ENCODE peak calls at places on chromosome 1, in seven cellular contexts. V, Y, C, L, J, I and D are unnamed samples.

GRCh38 chr1:29679316-29679715 is 443.0 kb downstream of the PTPRU start:
- DNase-seq in V (no peak), Y (no peak), C (no peak), L (no peak), J (no peak), I (no peak), D (no peak)

GRCh38 chr1:48469616-48470500 is 2.1 kb downstream of the SPATA6 start:
- DNase-seq in V (peak; percentile 70), Y (no peak), C (no peak), L (peak; percentile 74), J (peak; percentile 50), I (no peak), D (no peak)

GRCh38 chr1:29736582-29737188 is 500.4 kb downstream of the PTPRU start:
- DNase-seq in V (no peak), Y (no peak), C (peak; percentile 31), L (peak; percentile 60), J (no peak), I (peak; percentile 82), D (peak; percentile 18)

GRCh38 chr1:168520832-168521231 is 23.0 kb downstream of the XCL2 start:
- DNase-seq in V (no peak), Y (no peak), C (no peak), L (no peak), J (no peak), I (no peak), D (no peak)

GRCh38 chr1:54413295-54413694 is 7.1 kb upstream of the SSBP3 start:
- DNase-seq in V (peak; percentile 23), Y (peak; percentile 42), C (no peak), L (peak; percentile 62), J (peak; percentile 35), I (no peak), D (peak; percentile 7)

GRCh38 chr1:153922076-153922837 is 515 bp downstream of the GATAD2B start:
- DNase-seq in V (peak; percentile 62), Y (no peak), C (no peak), L (no peak), J (peak; percentile 56), I (no peak), D (no peak)

GRCh38 chr1:54325705-54326461 is 80.3 kb downstream of the SSBP3 start:
- DNase-seq in V (no peak), Y (no peak), C (no peak), L (no peak), J (no peak), I (no peak), D (no peak)

GRCh38 chr1:41811051-41811795 is 107.5 kb downstream of the HIVEP3 start:
- DNase-seq in V (no peak), Y (no peak), C (no peak), L (peak; percentile 56), J (no peak), I (no peak), D (no peak)

GRCh38 chr1:178282949-178283367 is 189.1 kb downstream of the RASAL2 start:
- DNase-seq in V (no peak), Y (no peak), C (no peak), L (peak; percentile 86), J (no peak), I (no peak), D (peak; percentile 38)

GRCh38 chr1:77589231-77589630 is 93.2 kb downstream of the ZZZ3 start:
- DNase-seq in V (no peak), Y (no peak), C (no peak), L (no peak), J (no peak), I (no peak), D (no peak)

GRCh38 chr1:23951646-23952095 is 8.0 kb upstream of the PNRC2 start:
- DNase-seq in V (no peak), Y (no peak), C (no peak), L (peak; percentile 78), J (peak; percentile 21), I (peak; percentile 26), D (no peak)

GRCh38 chr1:223731076-223731770 is 18.9 kb downstream of the CAPN2 start:
- DNase-seq in V (peak; percentile 95), Y (no peak), C (no peak), L (peak; percentile 78), J (peak; percentile 77), I (no peak), D (no peak)

GRCh38 chr1:64042331-64043100 is 160.9 kb upstream of the UBE2U start:
- DNase-seq in V (no peak), Y (no peak), C (no peak), L (peak; percentile 98), J (no peak), I (no peak), D (peak; percentile 83)

GRCh38 chr1:15308135-15308534 is 61.1 kb downstream of the FHAD1 start:
- DNase-seq in V (no peak), Y (no peak), C (no peak), L (no peak), J (no peak), I (no peak), D (no peak)

GRCh38 chr1:217482356-217483102 is 148.4 kb downstream of the GPATCH2 start:
- DNase-seq in V (no peak), Y (no peak), C (peak; percentile 35), L (peak; percentile 93), J (no peak), I (no peak), D (peak; percentile 53)

GRCh38 chr1:12434174-12434573 is 183.8 kb downstream of the DHRS3 start:
- DNase-seq in V (peak; percentile 47), Y (peak; percentile 42), C (peak; percentile 76), L (peak; percentile 86), J (no peak), I (no peak), D (no peak)

GRCh38 chr1:185375583-185375982 is 58.5 kb upstream of the IVNS1ABP start:
- DNase-seq in V (no peak), Y (no peak), C (no peak), L (no peak), J (peak; percentile 20), I (no peak), D (no peak)

GRCh38 chr1:1165485-1165884 is 8.2 kb upstream of the TTLL10 start:
- DNase-seq in V (no peak), Y (no peak), C (no peak), L (no peak), J (no peak), I (no peak), D (no peak)

GRCh38 chr1:85330711-85331290 is 54.4 kb upstream of the BCL10 start:
- DNase-seq in V (peak; percentile 15), Y (no peak), C (no peak), L (peak; percentile 99), J (peak; percentile 35), I (no peak), D (peak; percentile 91)

GRCh38 chr1:152386940-152387339 is 27.1 kb downstream of the CRNN start:
- DNase-seq in V (no peak), Y (no peak), C (no peak), L (no peak), J (no peak), I (no peak), D (no peak)

GRCh38 chr1:172993640-172994039 is 57.1 kb downstream of the TNFSF18 start:
- DNase-seq in V (no peak), Y (no peak), C (no peak), L (peak; percentile 78), J (no peak), I (no peak), D (peak; percentile 27)

GRCh38 chr1:42085596-42085995 is 67.6 kb upstream of the GUCA2B start:
- DNase-seq in V (peak; percentile 12), Y (no peak), C (no peak), L (peak; percentile 2), J (no peak), I (no peak), D (no peak)

GRCh38 chr1:43348343-43348808 is 10.4 kb upstream of the CDC20 start:
- DNase-seq in V (no peak), Y (no peak), C (no peak), L (no peak), J (no peak), I (no peak), D (no peak)

GRCh38 chr1:223105568-223105967 is 37.5 kb downstream of the TLR5 start:
- DNase-seq in V (no peak), Y (no peak), C (no peak), L (no peak), J (no peak), I (no peak), D (no peak)

GRCh38 chr1:209808059-209808494 is 2.1 kb upstream of the IRF6 start:
- DNase-seq in V (peak; percentile 74), Y (no peak), C (no peak), L (peak; percentile 97), J (peak; percentile 26), I (no peak), D (peak; percentile 85)

GRCh38 chr1:231139125-231139649 is 22.7 kb upstream of the TRIM67 start:
- DNase-seq in V (no peak), Y (no peak), C (no peak), L (peak; percentile 58), J (no peak), I (no peak), D (no peak)

GRCh38 chr1:204983121-204983520 is 59.9 kb upstream of the CNTN2 start:
- DNase-seq in V (no peak), Y (no peak), C (no peak), L (no peak), J (no peak), I (no peak), D (no peak)

GRCh38 chr1:56821462-56821797 is 2.2 kb upstream of the FYB2 start:
- DNase-seq in V (no peak), Y (no peak), C (no peak), L (peak; percentile 50), J (no peak), I (no peak), D (no peak)

GRCh38 chr1:15028117-15028516 is 125.4 kb upstream of the TMEM51 start:
- DNase-seq in V (peak; percentile 97), Y (no peak), C (no peak), L (peak; percentile 85), J (peak; percentile 68), I (peak; percentile 39), D (peak; percentile 24)

GRCh38 chr1:2967881-2968280 is 53.4 kb upstream of the ACTRT2 start:
- DNase-seq in V (no peak), Y (no peak), C (no peak), L (no peak), J (no peak), I (no peak), D (no peak)
- H3K9me3 ChIP-seq in V (no peaks in the 10 kb centered on the region), Y (no peaks in the 10 kb centered on the region), C (no peaks in the 10 kb centered on the region), L (peaks cover 73% of the 10 kb centered on the region), J (no peaks in the 10 kb centered on the region), I (no peaks in the 10 kb centered on the region), D (peaks cover 90% of the 10 kb centered on the region)

GRCh38 chr1:159556931-159557369 is 21.1 kb upstream of the OR10J5 start:
- DNase-seq in V (no peak), Y (no peak), C (no peak), L (no peak), J (no peak), I (no peak), D (no peak)
- H3K9me3 ChIP-seq in V (no peaks in the 10 kb centered on the region), Y (no peaks in the 10 kb centered on the region), C (no peaks in the 10 kb centered on the region), L (no peaks in the 10 kb centered on the region), J (no peaks in the 10 kb centered on the region), I (no peaks in the 10 kb centered on the region), D (no peaks in the 10 kb centered on the region)

GRCh38 chr1:92711473-92712165 is 73.3 kb downstream of the EVI5 start:
- DNase-seq in V (peak; percentile 67), Y (no peak), C (no peak), L (no peak), J (no peak), I (no peak), D (no peak)
- H3K9me3 ChIP-seq in V (no peaks in the 10 kb centered on the region), Y (no peaks in the 10 kb centered on the region), C (no peaks in the 10 kb centered on the region), L (no peaks in the 10 kb centered on the region), J (no peaks in the 10 kb centered on the region), I (no peaks in the 10 kb centered on the region), D (no peaks in the 10 kb centered on the region)

DNA sequence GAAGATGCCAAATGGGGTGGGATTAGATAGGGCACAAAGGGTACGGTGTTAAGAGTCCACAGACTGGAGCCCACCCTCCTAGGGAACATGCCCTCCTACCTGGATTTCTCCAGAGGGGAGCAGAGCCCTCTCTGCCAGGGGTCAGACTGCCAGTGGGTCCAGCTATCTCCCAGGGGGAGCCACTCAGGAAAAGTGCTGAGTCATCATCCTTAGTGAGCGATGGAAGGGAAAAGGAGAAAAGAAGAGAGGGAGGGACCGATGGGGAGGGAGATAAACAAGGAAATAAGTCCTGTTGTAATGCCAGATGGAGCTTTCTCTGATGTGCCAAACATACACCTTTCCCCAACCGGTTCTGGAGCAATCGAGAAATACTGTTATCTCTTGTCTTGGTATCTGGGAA is 30.4 kb upstream of the CYP4B1 start:
- DNase-seq in V (no peak), Y (no peak), C (no peak), L (no peak), J (no peak), I (no peak), D (no peak)
- H3K9me3 ChIP-seq in V (no peaks in the 10 kb centered on the region), Y (no peaks in the 10 kb centered on the region), C (no peaks in the 10 kb centered on the region), L (peaks cover 16% of the 10 kb centered on the region), J (peaks cover 15% of the 10 kb centered on the region), I (no peaks in the 10 kb centered on the region), D (peaks cover 9% of the 10 kb centered on the region)